ENCODE peak calls at places on chromosome 7, in four cellular contexts. X is mammary epithelial cell, D is OCI-LY7, S is HCT116. U is an unnamed sample.

GRCh38 chr7:68613405-68613804 is 984.9 kb upstream of the AUTS2 start:
- DNase-seq in X (no peak), D (peak; percentile 16), S (no peak), U (peak; percentile 78)

GRCh38 chr7:69430502-69431145 is 167.7 kb upstream of the AUTS2 start:
- DNase-seq in X (no peak), D (peak; percentile 22), S (no peak), U (peak; percentile 3)

GRCh38 chr7:100546129-100546867 is 7.3 kb downstream of the AGFG2 start:
- DNase-seq in X (no peak), D (no peak), S (no peak), U (no peak)

GRCh38 chr7:118233799-118234198 is 9.3 kb downstream of the ANKRD7 start:
- DNase-seq in X (no peak), D (no peak), S (no peak), U (no peak)

GRCh38 chr7:144835166-144835611 is 664 bp downstream of the TPK1 start:
- DNase-seq in X (peak; percentile 20), D (peak; percentile 54), S (no peak), U (peak; percentile 48)

GRCh38 chr7:36794689-36795088 is 70.4 kb upstream of the AOAH start:
- DNase-seq in X (peak; percentile 96), D (no peak), S (no peak), U (no peak)

GRCh38 chr7:8443871-8444756 is 10.7 kb downstream of the NXPH1 start:
- DNase-seq in X (no peak), D (no peak), S (no peak), U (peak; percentile 78)

GRCh38 chr7:135774284-135774683 is 25.7 kb upstream of the FAM180A start:
- DNase-seq in X (peak; percentile 42), D (no peak), S (no peak), U (no peak)

GRCh38 chr7:157090485-157091165 is 48.1 kb upstream of the UBE3C start:
- DNase-seq in X (no peak), D (no peak), S (no peak), U (no peak)

GRCh38 chr7:39164887-39165286 is 187.2 kb downstream of the POU6F2 start:
- DNase-seq in X (no peak), D (no peak), S (no peak), U (no peak)

GRCh38 chr7:36266201-36266600 is 113.1 kb downstream of the EEPD1 start:
- DNase-seq in X (no peak), D (no peak), S (no peak), U (no peak)

GRCh38 chr7:50068850-50069551 is 24.0 kb downstream of the ZPBP start:
- DNase-seq in X (peak; percentile 75), D (no peak), S (peak; percentile 22), U (no peak)

GRCh38 chr7:136976504-136977251 is 108.2 kb downstream of the CHRM2 start:
- DNase-seq in X (no peak), D (no peak), S (no peak), U (no peak)

GRCh38 chr7:362416-363096 is 72.6 kb downstream of the FOXL3 start:
- DNase-seq in X (no peak), D (no peak), S (no peak), U (no peak)

GRCh38 chr7:70271617-70272081 is 673.4 kb downstream of the AUTS2 start:
- DNase-seq in X (no peak), D (no peak), S (no peak), U (no peak)

GRCh38 chr7:36999851-37000480 is 275.7 kb upstream of the AOAH start:
- DNase-seq in X (peak; percentile 41), D (no peak), S (no peak), U (no peak)

GRCh38 chr7:125547505-125547904 is 617.9 kb upstream of the POT1 start:
- DNase-seq in X (no peak), D (no peak), S (no peak), U (no peak)

GRCh38 chr7:40698214-40698920 is 563.6 kb downstream of the SUGCT start:
- DNase-seq in X (peak; percentile 51), D (no peak), S (no peak), U (no peak)

GRCh38 chr7:25069900-25070443 is 55.1 kb downstream of the CYCS start:
- DNase-seq in X (peak; percentile 45), D (peak; percentile 85), S (peak; percentile 72), U (peak; percentile 90)

GRCh38 chr7:141701489-141702046 is 398 bp downstream of the DENND11 start:
- DNase-seq in X (no peak), D (peak; percentile 67), S (no peak), U (peak; percentile 78)

GRCh38 chr7:13021566-13021965 is 334.1 kb downstream of the ARL4A start:
- DNase-seq in X (no peak), D (no peak), S (no peak), U (no peak)

GRCh38 chr7:152076324-152076821 is 50.9 kb downstream of the GALNT11 start:
- DNase-seq in X (no peak), D (peak; percentile 40), S (peak; percentile 16), U (peak; percentile 67)

GRCh38 chr7:157431173-157431950 is 94.6 kb downstream of the DNAJB6 start:
- DNase-seq in X (no peak), D (no peak), S (no peak), U (no peak)

GRCh38 chr7:70530191-70530590 is 601.8 kb upstream of the GALNT17 start:
- DNase-seq in X (no peak), D (no peak), S (no peak), U (no peak)

GRCh38 chr7:105760549-105761447 is 115.6 kb downstream of the ATXN7L1 start:
- DNase-seq in X (no peak), D (no peak), S (no peak), U (no peak)

GRCh38 chr7:20329389-20330175 is 1.1 kb upstream of the ITGB8 start:
- DNase-seq in X (peak; percentile 94), D (no peak), S (peak; percentile 83), U (peak; percentile 82)

GRCh38 chr7:99098824-99099498 is 44.9 kb downstream of the SMURF1 start:
- DNase-seq in X (peak; percentile 67), D (no peak), S (peak; percentile 26), U (no peak)

GRCh38 chr7:23266918-23267317 is 20.3 kb downstream of the GPNMB start:
- DNase-seq in X (no peak), D (no peak), S (no peak), U (no peak)

GRCh38 chr7:28070311-28071055 is 110.1 kb downstream of the JAZF1 start:
- DNase-seq in X (no peak), D (no peak), S (no peak), U (no peak)

GRCh38 chr7:112092306-112093090 is 113.7 kb downstream of the DOCK4 start:
- DNase-seq in X (no peak), D (no peak), S (no peak), U (no peak)

GRCh38 chr7:112089551-112089950 is 116.6 kb downstream of the DOCK4 start:
- DNase-seq in X (no peak), D (no peak), S (no peak), U (no peak)

GRCh38 chr7:112093409-112093808 is 112.8 kb downstream of the DOCK4 start:
- DNase-seq in X (no peak), D (no peak), S (no peak), U (no peak)

GRCh38 chr7:112088484-112089016 is 117.6 kb downstream of the DOCK4 start:
- DNase-seq in X (no peak), D (no peak), S (no peak), U (no peak)

DNA sequence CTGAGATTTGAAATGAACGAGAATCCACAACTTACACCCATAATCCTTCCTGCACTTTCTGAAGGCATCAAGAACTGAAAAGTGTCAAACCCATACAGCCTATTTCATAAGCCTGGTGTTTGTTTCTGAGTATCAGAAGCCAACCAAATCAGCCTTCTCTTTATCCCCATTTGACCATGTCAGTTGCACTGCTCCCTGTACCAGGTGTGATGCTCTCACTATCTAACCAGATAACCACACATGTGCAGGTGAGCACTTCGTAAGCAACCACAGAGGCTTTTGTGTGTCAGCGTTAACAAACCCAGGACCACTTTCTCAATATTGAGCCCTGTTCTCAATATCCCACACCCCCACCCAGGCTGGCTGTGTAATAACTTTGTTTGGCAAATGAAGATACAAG is 114.4 kb downstream of the DOCK4 start:
- DNase-seq in X (no peak), D (no peak), S (no peak), U (no peak)
- H3K4me2 ChIP-seq in X (no peak overlapping the region), D (no peak overlapping the region), S (no peak overlapping the region), U (no peak overlapping the region)

GRCh38 chr7:44095781-44096180 is 8.4 kb upstream of the AEBP1 start:
- DNase-seq in X (no peak), D (no peak), S (no peak), U (no peak)

GRCh38 chr7:44096326-44096881 is 7.7 kb upstream of the AEBP1 start:
- DNase-seq in X (no peak), D (peak; percentile 83), S (no peak), U (no peak)

GRCh38 chr7:44094796-44095592 is 9.2 kb upstream of the AEBP1 start:
- DNase-seq in X (no peak), D (peak; percentile 59), S (no peak), U (no peak)

GRCh38 chr7:44093102-44093641 is 10.8 kb upstream of the POLM start:
- DNase-seq in X (no peak), D (no peak), S (no peak), U (no peak)

GRCh38 chr7:44094365-44094764 is 9.8 kb upstream of the AEBP1 start:
- DNase-seq in X (no peak), D (no peak), S (no peak), U (no peak)
- H3K4me2 ChIP-seq in X (no peak overlapping the region), D (peak overlapping the region; percentile 76), S (no peak overlapping the region), U (no peak overlapping the region)

GRCh38 chr7:129926618-129927017 is 26.1 kb downstream of the UBE2H start:
- DNase-seq in X (no peak), D (no peak), S (no peak), U (no peak)
- H3K4me2 ChIP-seq in X (no peak overlapping the region), D (no peak overlapping the region), S (no peak overlapping the region), U (no peak overlapping the region)

DNA sequence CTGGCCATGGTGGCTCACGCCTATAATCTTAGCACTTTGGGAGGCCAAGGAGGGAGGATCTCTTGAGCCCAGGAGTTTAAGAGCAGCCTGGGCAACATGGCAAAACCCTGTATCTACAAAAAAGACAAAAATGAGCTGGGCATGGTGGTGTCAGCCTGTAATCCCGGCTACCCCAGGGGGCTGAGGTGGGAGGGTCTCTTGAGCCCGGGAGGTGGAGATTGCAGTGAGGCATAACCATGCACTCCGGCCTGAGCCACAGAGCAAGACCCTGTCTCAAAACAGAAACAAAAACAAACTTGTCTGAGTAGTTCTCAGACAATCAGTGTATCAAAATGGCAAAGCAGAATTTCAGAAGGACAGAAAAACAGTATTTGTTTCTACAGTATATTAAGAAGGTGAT is 45.2 kb upstream of the BPGM start:
- DNase-seq in X (no peak), D (no peak), S (no peak), U (no peak)
- H3K4me2 ChIP-seq in X (no peak overlapping the region), D (no peak overlapping the region), S (no peak overlapping the region), U (no peak overlapping the region)

GRCh38 chr7:123260428-123260960 is 60.7 kb upstream of the SLC13A1 start:
- DNase-seq in X (no peak), D (no peak), S (no peak), U (no peak)
- H3K4me2 ChIP-seq in X (no peak overlapping the region), D (no peak overlapping the region), S (no peak overlapping the region), U (no peak overlapping the region)